ENCODE peak calls at places on chromosomes 12 and 14, in seven cellular contexts. K is transverse colon, B is prostate gland, M is progenitor cell of endocrine pancreas, I is hepatocyte, T is AG04450, H is fibroblast of pulmonary artery. G is an unnamed sample.

GRCh38 chr12:7303230-7303629 is 642 bp upstream of the ACSM4 start:
- DNase-seq in K (no peak), B (no peak), M (no peak), I (no peak), T (no peak), H (no peak), G (no peak)

GRCh38 chr12:32032205-32032810 is 73.1 kb downstream of the RESF1 start:
- DNase-seq in K (no peak), B (no peak), M (no peak), I (peak; percentile 41), T (no peak), H (no peak), G (no peak)

GRCh38 chr14:96362965-96363750 is at the start of the genes ATG2B and GSKIP:
- DNase-seq in K (peak; percentile 97), B (peak; percentile 94), M (peak; percentile 95), I (peak; percentile 97), T (peak; percentile 43), H (peak; percentile 87), G (peak; percentile 84)

GRCh38 chr12:45990468-45991288 is at the start of gene SCAF11:
- DNase-seq in K (peak; percentile 100), B (peak; percentile 100), M (peak; percentile 100), I (peak; percentile 100), T (peak; percentile 100), H (peak; percentile 100), G (peak; percentile 100)

GRCh38 chr12:89427508-89428156 is 75.3 kb upstream of the DUSP6 start:
- DNase-seq in K (no peak), B (no peak), M (no peak), I (no peak), T (no peak), H (no peak), G (peak; percentile 8)

GRCh38 chr12:124832856-124833255 is 30.8 kb downstream of the SCARB1 start:
- DNase-seq in K (no peak), B (no peak), M (no peak), I (no peak), T (no peak), H (no peak), G (no peak)

GRCh38 chr14:22973217-22974032 is 8.9 kb downstream of the AJUBA start:
- DNase-seq in K (peak; percentile 55), B (peak; percentile 58), M (no peak), I (peak; percentile 74), T (no peak), H (peak; percentile 82), G (peak; percentile 72)

GRCh38 chr14:81384900-81385299 is 15.2 kb downstream of the STON2 start:
- DNase-seq in K (no peak), B (no peak), M (no peak), I (no peak), T (no peak), H (no peak), G (no peak)

GRCh38 chr12:57488397-57489156 is 709 bp downstream of the MARS1 start:
- DNase-seq in K (no peak), B (no peak), M (no peak), I (no peak), T (no peak), H (no peak), G (no peak)

DNA sequence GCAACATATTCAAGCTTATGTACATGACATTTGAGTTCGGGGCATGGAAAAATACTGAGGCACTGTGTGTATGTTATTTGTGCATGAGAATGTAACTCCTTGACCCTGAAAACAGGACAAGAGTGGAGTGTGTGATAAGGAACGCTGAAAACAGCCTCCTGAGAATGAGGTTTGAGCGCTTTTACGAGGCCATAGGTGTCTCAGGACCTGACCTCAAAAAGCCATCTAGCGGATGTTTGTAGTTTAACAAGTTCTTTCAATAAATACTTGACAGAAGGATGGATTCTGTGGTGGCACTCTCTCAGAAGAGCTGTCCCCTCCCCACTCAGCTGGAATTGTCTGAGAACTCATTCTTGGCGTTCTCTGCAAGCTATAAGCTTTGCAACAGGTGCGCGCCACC is 350.5 kb upstream of the TMTC1 start:
- DNase-seq in K (no peak), B (no peak), M (no peak), I (peak; percentile 22), T (no peak), H (no peak), G (no peak)
- TF ChIP-seq CTCF in K (no peak), B (no peak), M (peak; percentile 39), I (peak; percentile 29), T (no peak), H (no peak), G (no peak)

GRCh38 chr12:78096909-78097597 is 266.4 kb downstream of the NAV3 start:
- DNase-seq in K (no peak), B (no peak), M (no peak), I (peak; percentile 42), T (peak; percentile 26), H (peak; percentile 74), G (no peak)
- TF ChIP-seq CTCF in K (no peak), B (no peak), M (no peak), I (peak; percentile 32), T (peak; percentile 14), H (no peak), G (no peak)

GRCh38 chr12:114321524-114321923 is 84.4 kb downstream of the TBX5 start:
- DNase-seq in K (no peak), B (no peak), M (no peak), I (no peak), T (no peak), H (no peak), G (no peak)
- TF ChIP-seq CTCF in K (no peak), B (no peak), M (no peak), I (no peak), T (no peak), H (no peak), G (no peak)

DNA sequence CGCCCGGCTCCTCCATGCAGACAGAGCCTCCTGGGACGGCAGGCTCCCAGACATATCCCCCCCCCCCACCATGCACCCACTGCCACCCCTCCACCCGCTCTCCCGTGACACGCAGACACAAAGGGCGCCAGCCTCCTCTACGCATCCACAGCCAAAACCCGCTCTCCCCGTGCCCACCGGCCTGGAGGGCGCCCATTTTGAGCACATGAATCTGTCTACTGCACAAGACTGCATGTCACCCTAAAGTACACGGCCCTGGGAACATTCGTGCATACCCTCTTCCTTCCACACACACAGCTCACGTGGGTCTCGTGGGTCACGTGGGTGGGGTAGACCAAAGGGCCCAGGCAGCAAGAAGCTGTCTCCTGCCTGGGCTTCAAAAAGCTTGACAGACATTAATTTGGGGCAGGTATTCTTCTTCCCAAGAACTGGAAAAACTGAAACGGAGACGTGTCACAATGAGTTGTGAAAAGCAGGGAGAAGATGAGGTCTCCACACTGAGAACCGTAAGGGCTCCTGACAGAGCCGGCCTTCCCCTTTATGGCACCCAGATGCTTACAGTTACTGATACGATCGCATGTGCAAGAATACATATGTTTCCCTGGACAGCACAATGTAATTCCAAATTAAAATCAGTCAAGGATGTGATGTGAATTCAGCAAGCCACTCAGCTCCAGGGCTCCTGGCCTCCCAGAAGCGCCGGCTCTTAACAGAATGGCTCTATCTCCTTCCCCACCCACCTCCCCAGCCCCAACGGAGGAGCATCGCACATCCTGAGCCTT is 2.0 kb downstream of the TGFB3 start:
- DNase-seq in K (peak; percentile 16), B (no peak), M (no peak), I (no peak), T (no peak), H (no peak), G (no peak)
- TF ChIP-seq CTCF in K (no peak), B (no peak), M (no peak), I (no peak), T (no peak), H (no peak), G (no peak)

GRCh38 chr14:71103662-71104484 is 196.6 kb downstream of the PCNX1 start:
- DNase-seq in K (no peak), B (peak; percentile 8), M (no peak), I (peak; percentile 79), T (peak; percentile 42), H (peak; percentile 86), G (peak; percentile 75)
- TF ChIP-seq CTCF in K (peak; percentile 73), B (peak; percentile 70), M (peak; percentile 88), I (peak; percentile 75), T (peak; percentile 88), H (peak; percentile 89), G (peak; percentile 94)

GRCh38 chr12:26113853-26114719 is 10.8 kb downstream of the BHLHE41 start:
- DNase-seq in K (peak; percentile 97), B (peak; percentile 88), M (peak; percentile 93), I (peak; percentile 96), T (peak; percentile 53), H (peak; percentile 92), G (peak; percentile 84)
- TF ChIP-seq CTCF in K (peak; percentile 46), B (peak; percentile 47), M (peak; percentile 63), I (peak; percentile 38), T (peak; percentile 23), H (peak; percentile 21), G (peak; percentile 63)

GRCh38 chr12:115404761-115405470 is 720.9 kb upstream of the TBX3 start:
- DNase-seq in K (no peak), B (no peak), M (no peak), I (peak; percentile 8), T (peak; percentile 65), H (peak; percentile 88), G (peak; percentile 77)
- TF ChIP-seq CTCF in K (no peak), B (no peak), M (no peak), I (no peak), T (no peak), H (no peak), G (no peak)

DNA sequence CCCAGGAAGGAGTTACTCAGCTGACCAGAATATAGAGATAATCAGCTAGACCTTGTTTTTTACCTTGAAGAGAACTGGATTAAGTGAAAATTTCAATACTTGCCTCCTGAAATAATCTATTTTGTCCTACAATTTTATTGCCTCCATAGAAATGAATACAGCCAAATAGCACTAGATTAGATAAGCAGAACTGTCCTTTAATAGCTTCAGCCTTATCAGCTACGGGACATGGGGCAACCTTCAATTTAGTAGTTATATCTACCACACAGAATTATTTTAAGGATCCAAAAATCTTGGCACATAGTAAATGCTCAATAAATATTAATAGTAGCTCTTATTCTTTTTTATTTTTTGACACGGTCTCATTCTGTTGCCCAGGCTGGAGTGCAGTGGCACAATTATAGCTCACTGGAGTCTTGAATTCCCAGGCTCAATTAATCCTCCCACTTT is 67.2 kb upstream of the PLEKHG3 start:
- DNase-seq in K (no peak), B (no peak), M (no peak), I (no peak), T (no peak), H (no peak), G (no peak)
- TF ChIP-seq CTCF in K (peak; percentile 15), B (no peak), M (no peak), I (no peak), T (no peak), H (no peak), G (peak; percentile 58)

GRCh38 chr12:5402536-5402935 is 29.4 kb upstream of the NTF3 start:
- DNase-seq in K (no peak), B (no peak), M (no peak), I (no peak), T (no peak), H (no peak), G (no peak)

GRCh38 chr12:5402009-5402408 is 29.9 kb upstream of the NTF3 start:
- DNase-seq in K (no peak), B (no peak), M (no peak), I (no peak), T (no peak), H (no peak), G (no peak)

DNA sequence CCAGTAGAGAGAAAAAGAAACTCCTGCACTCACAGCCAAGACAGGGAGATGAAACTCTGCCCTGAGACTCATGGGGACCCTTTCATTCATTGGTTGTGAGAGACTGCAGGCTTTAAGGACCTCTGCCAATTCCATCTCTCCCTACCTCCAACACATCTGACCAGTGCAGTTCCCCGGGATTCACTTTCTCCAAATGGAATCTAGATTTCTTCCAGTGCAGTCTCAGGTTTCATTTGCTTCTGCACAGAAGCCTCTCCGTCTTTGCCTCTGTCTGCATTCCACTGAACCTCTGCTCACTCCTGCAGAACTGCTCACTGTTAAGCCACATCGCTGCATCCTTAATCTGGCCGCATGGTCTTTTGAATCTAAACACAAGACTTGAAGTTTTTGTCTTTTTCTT is 24.5 kb upstream of the NTF3 start:
- DNase-seq in K (no peak), B (no peak), M (no peak), I (peak; percentile 15), T (no peak), H (no peak), G (peak; percentile 4)
- TF ChIP-seq CTCF in K (no peak), B (no peak), M (no peak), I (no peak), T (no peak), H (no peak), G (no peak)

G was measured in HFFc6.